ENCODE peak calls at places on chromosomes 12 and 14, in four cellular contexts. W, Z, K and R are unnamed samples.
A peak's percentile ranks its signal among the peaks of the same experiment; 100 is the strongest.

GRCh38 chr14:20614038-20614840 is 23.1 kb upstream of the RNASE12 start:
- DNase-seq in W (peak; percentile 45), Z (no peak), K (peak; percentile 71), R (peak; percentile 36)

GRCh38 chr14:20302042-20302761 is 3.5 kb downstream of the TTC5 start:
- DNase-seq in W (no peak), Z (no peak), K (peak; percentile 70), R (no peak)

GRCh38 chr12:45745861-45746277 is 16.4 kb downstream of the ARID2 start:
- DNase-seq in W (no peak), Z (no peak), K (peak; percentile 61), R (no peak)

GRCh38 chr12:79420146-79420618 is 270.6 kb downstream of the PAWR start:
- DNase-seq in W (no peak), Z (no peak), K (peak; percentile 94), R (peak; percentile 34)

GRCh38 chr12:13173537-13173936 is 23.0 kb upstream of the EMP1 start:
- DNase-seq in W (peak; percentile 56), Z (no peak), K (peak; percentile 99), R (no peak)

GRCh38 chr12:131675126-131676080 is 35.5 kb upstream of the SFSWAP start:
- DNase-seq in W (no peak), Z (no peak), K (no peak), R (peak; percentile 46)

GRCh38 chr12:3035171-3035570 is 42.0 kb upstream of the TSPAN9 start:
- DNase-seq in W (no peak), Z (no peak), K (peak; percentile 5), R (no peak)

GRCh38 chr14:103563089-103563620 is 395 bp downstream of the COA8 start:
- DNase-seq in W (peak; percentile 61), Z (no peak), K (no peak), R (no peak)

GRCh38 chr14:96799489-96800056 is 2.4 kb downstream of the VRK1 start:
- DNase-seq in W (no peak), Z (no peak), K (no peak), R (no peak)

GRCh38 chr12:104747956-104748355 is 210.1 kb downstream of the SLC41A2 start:
- DNase-seq in W (no peak), Z (peak; percentile 35), K (no peak), R (no peak)

GRCh38 chr12:50151047-50151687 is 16.0 kb downstream of the CERS5 start:
- DNase-seq in W (no peak), Z (no peak), K (peak; percentile 52), R (no peak)

GRCh38 chr14:24366375-24366663 is 1.7 kb upstream of the NFATC4 start:
- DNase-seq in W (no peak), Z (no peak), K (no peak), R (no peak)

GRCh38 chr14:74502236-74503019 is 8.9 kb downstream of the ISCA2 start:
- DNase-seq in W (peak; percentile 60), Z (peak; percentile 79), K (peak; percentile 53), R (peak; percentile 72)

GRCh38 chr12:122841544-122842321 is 6.5 kb downstream of the HIP1R start:
- DNase-seq in W (no peak), Z (no peak), K (peak; percentile 90), R (peak; percentile 72)

GRCh38 chr12:63308701-63309100 is 157.7 kb upstream of the AVPR1A start:
- DNase-seq in W (no peak), Z (no peak), K (peak; percentile 19), R (no peak)

GRCh38 chr14:21346532-21347135 is 37.2 kb downstream of the SUPT16H start:
- DNase-seq in W (no peak), Z (no peak), K (peak; percentile 71), R (no peak)

GRCh38 chr12:111733340-111733739 is 33.4 kb upstream of the ALDH2 start:
- DNase-seq in W (no peak), Z (no peak), K (no peak), R (no peak)

GRCh38 chr12:88764781-88765470 is 184.7 kb upstream of the KITLG start:
- DNase-seq in W (no peak), Z (no peak), K (no peak), R (no peak)

GRCh38 chr12:3251067-3251466 is 173.9 kb downstream of the TSPAN9 start:
- DNase-seq in W (no peak), Z (no peak), K (no peak), R (no peak)

GRCh38 chr14:90535556-90535930 is 138.7 kb downstream of the CALM1 start:
- DNase-seq in W (no peak), Z (no peak), K (no peak), R (no peak)

GRCh38 chr14:101501341-101501740 is 60.0 kb upstream of the DIO3 start:
- DNase-seq in W (peak; percentile 11), Z (no peak), K (no peak), R (peak; percentile 47)

GRCh38 chr12:3841783-3842182 is 31.4 kb downstream of the PARP11 start:
- DNase-seq in W (peak; percentile 54), Z (no peak), K (no peak), R (no peak)

GRCh38 chr14:97458302-97459137 is 661.3 kb downstream of the VRK1 start:
- DNase-seq in W (peak; percentile 60), Z (no peak), K (no peak), R (peak; percentile 83)

GRCh38 chr14:69012251-69012953 is 33.3 kb upstream of the ACTN1 start:
- DNase-seq in W (no peak), Z (no peak), K (peak; percentile 53), R (no peak)

GRCh38 chr12:6554168-6554989 is 1.5 kb downstream of the IFFO1 start:
- DNase-seq in W (peak; percentile 89), Z (peak; percentile 90), K (peak; percentile 85), R (peak; percentile 94)

GRCh38 chr12:1839956-1840550 is 19.7 kb downstream of the LRTM2 start:
- DNase-seq in W (no peak), Z (no peak), K (no peak), R (no peak)

GRCh38 chr12:13918883-13919282 is 62.5 kb downstream of the GRIN2B start:
- DNase-seq in W (no peak), Z (no peak), K (no peak), R (no peak)

GRCh38 chr12:49705479-49706267 is 1.5 kb downstream of the FMNL3 start:
- DNase-seq in W (peak; percentile 80), Z (peak; percentile 61), K (peak; percentile 81), R (peak; percentile 37)

GRCh38 chr12:27966870-27967269 is 5.7 kb downstream of the PTHLH start:
- DNase-seq in W (no peak), Z (no peak), K (peak; percentile 96), R (no peak)

GRCh38 chr14:55626131-55626530 is 46.1 kb downstream of the KTN1 start:
- DNase-seq in W (no peak), Z (no peak), K (no peak), R (no peak)

GRCh38 chr12:89993632-89994031 is 285.0 kb upstream of the ATP2B1 start:
- DNase-seq in W (no peak), Z (no peak), K (no peak), R (no peak)

GRCh38 chr12:131493068-131493826 is 217.6 kb upstream of the SFSWAP start:
- DNase-seq in W (peak; percentile 85), Z (no peak), K (no peak), R (no peak)

GRCh38 chr12:53288322-53288721 is 7.0 kb upstream of the PFDN5 start:
- DNase-seq in W (no peak), Z (no peak), K (no peak), R (no peak)

GRCh38 chr14:104970231-104971068 is 7.7 kb downstream of the AHNAK2 start:
- DNase-seq in W (no peak), Z (peak; percentile 26), K (peak; percentile 98), R (peak; percentile 84)

GRCh38 chr14:104968153-104968527 is 10.0 kb downstream of the AHNAK2 start:
- DNase-seq in W (peak; percentile 67), Z (peak; percentile 62), K (peak; percentile 68), R (peak; percentile 91)

GRCh38 chr14:104967414-104968152 is 10.6 kb downstream of the AHNAK2 start:
- DNase-seq in W (no peak), Z (peak; percentile 23), K (peak; percentile 66), R (peak; percentile 91)

GRCh38 chr14:104969741-104970230 is 8.4 kb downstream of the AHNAK2 start:
- DNase-seq in W (no peak), Z (peak; percentile 2), K (no peak), R (no peak)

GRCh38 chr14:104968541-104969401 is 9.4 kb downstream of the AHNAK2 start:
- DNase-seq in W (no peak), Z (peak; percentile 10), K (peak; percentile 85), R (peak; percentile 71)
- H3K4me3 ChIP-seq in W (no peak overlapping the region), Z (no peak overlapping the region), K (peak overlapping the region; percentile 78), R (no peak overlapping the region)

DNA sequence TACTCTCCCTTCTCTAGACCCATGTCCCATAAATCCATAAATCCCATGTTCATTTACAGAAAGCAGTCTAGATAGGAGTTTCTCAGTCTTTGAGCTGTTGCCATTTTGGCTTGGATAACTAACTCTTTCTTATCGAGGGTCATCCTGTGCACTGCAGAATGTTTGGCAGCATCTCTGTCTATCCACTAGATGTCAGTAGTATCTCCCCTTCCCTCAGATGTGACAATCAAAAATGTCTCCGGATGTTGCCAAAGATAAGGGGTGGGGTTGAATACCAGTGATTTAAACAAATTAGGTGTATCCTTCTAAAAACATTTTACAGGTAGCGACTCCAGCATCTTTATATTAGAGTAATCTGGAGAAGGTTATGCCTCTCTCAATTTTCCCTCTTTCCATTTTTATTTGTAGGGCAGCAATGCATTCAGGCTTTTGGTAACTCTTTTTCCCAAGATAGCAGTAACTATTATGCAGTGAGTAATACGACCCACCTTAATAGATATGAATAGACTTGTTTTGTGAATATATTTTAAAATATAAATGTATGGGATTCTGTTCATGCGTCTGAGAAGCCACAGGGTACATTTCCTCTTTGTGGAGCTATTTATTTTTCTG is 100.7 kb downstream of the LRRK2 start:
- DNase-seq in W (peak; percentile 27), Z (peak; percentile 17), K (peak; percentile 24), R (peak; percentile 44)
- H3K36me3 ChIP-seq in W (no peaks in the 10 kb centered on the region), Z (no peaks in the 10 kb centered on the region), K (peaks cover 6% of the 10 kb centered on the region), R (no peaks in the 10 kb centered on the region)

DNA sequence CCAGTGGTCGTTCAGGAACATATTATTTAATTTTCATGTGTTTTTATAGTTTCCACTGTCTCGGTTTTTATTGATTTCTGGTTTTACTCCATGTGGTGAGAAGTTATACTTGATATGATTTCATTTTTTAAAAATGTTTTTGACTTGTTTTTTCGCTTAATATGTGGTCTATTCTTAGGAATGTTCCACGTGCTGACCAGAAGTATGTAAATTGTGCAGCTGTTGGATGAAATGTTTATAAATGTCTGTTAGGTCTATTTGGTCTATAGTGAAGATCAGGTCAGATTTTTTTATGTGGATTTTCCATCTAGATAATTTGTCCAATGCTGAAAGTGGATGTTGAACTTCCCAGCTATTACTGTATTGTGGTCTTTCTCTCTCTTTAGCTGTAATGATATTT is 433.8 kb upstream of the MIS18BP1 start:
- DNase-seq in W (no peak), Z (no peak), K (no peak), R (no peak)
- H3K27me3 ChIP-seq in W (no peaks in the 10 kb centered on the region), Z (no peaks in the 10 kb centered on the region), K (no peaks in the 10 kb centered on the region), R (no peaks in the 10 kb centered on the region)

DNA sequence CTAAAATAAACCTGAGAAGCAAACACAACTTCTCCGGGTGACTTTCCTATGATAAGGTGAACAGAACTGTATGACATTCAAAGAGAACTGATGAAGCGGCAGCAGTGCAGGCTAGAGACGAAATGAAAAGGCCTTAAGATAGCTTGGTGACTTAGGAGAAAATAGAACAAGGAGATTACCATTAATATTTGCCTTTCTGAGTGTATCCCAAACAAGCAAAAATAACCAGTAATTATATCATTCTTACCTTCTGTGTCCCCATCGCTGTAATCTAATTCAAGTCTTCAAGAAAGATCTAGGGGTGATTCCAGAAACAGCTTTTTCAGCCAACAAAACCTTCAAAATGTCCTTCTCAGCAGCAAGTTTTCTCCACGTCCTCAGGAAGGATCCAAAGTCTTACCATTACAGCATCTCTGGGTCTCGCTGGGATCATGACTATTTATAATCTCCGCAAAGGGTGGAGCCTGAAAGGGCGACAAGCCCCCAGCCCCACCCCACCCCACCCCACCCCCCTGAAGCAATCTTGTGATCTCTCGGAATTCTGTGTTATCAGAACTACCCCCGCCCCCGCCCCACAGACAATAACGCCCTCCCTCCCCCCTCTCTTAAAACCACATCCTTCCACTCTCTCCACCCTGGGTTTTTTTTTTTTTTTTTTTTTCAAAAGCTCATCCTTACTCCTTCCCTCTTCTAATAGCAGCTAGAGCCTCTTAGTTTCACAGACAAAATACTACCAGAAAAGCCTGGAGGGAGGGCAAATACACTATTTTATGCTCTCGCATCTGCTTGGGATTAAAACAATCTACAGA is at the start of gene SLC2A3:
- DNase-seq in W (peak; percentile 51), Z (peak; percentile 53), K (peak; percentile 94), R (peak; percentile 89)
- H3K4me3 ChIP-seq in W (peak within 1 kb of the TSS; percentile 52), Z (peak within 1 kb of the TSS; percentile 55), K (peak within 1 kb of the TSS; percentile 100), R (peak within 1 kb of the TSS; percentile 87)